ENCODE peak calls at places on chromosome X, in six cellular contexts. One of them, this sample, is unnamed.

GRCh38 chrX:133726211-133726630 is 259.2 kb downstream of the GPC3 start:
- DNase-seq in GM12878: no peak
- DNase-seq in GM23338: no peak
- DNase-seq in H1: no peak
- DNase-seq in stomach: no peak
- DNase-seq in endothelial cell of umbilical vein: peak
- DNase-seq in this sample: no peak

GRCh38 chrX:138034136-138034535 is 468.2 kb downstream of the ZIC3 start:
- DNase-seq in stomach: no peak
- DNase-seq in H1: no peak
- DNase-seq in GM23338: peak
- DNase-seq in endothelial cell of umbilical vein: no peak
- DNase-seq in GM12878: no peak
- DNase-seq in this sample: no peak

GRCh38 chrX:52346462-52347165 is 22.2 kb upstream of the XAGE2 start:
- DNase-seq in GM12878: no peak
- DNase-seq in H1: no peak
- DNase-seq in endothelial cell of umbilical vein: no peak
- DNase-seq in GM23338: no peak
- DNase-seq in stomach: no peak
- DNase-seq in this sample: no peak

GRCh38 chrX:78327370-78328048 is at the start of gene CYSLTR1:
- DNase-seq in endothelial cell of umbilical vein: no peak
- DNase-seq in GM23338: peak
- DNase-seq in stomach: no peak
- DNase-seq in H1: no peak
- DNase-seq in GM12878: no peak
- DNase-seq in this sample: peak

GRCh38 chrX:71103110-71103983 is 3.2 kb downstream of the CXorf65 start:
- DNase-seq in stomach: peak
- DNase-seq in GM12878: no peak
- DNase-seq in endothelial cell of umbilical vein: no peak
- DNase-seq in GM23338: peak
- DNase-seq in H1: peak
- DNase-seq in this sample: peak

GRCh38 chrX:133859336-133859735 is 126.1 kb downstream of the GPC3 start:
- DNase-seq in GM23338: no peak
- DNase-seq in stomach: no peak
- DNase-seq in endothelial cell of umbilical vein: no peak
- DNase-seq in H1: no peak
- DNase-seq in GM12878: no peak
- DNase-seq in this sample: no peak

GRCh38 chrX:151704023-151704663 is 8.9 kb downstream of the PRRG3 start:
- DNase-seq in endothelial cell of umbilical vein: no peak
- DNase-seq in GM12878: no peak
- DNase-seq in GM23338: no peak
- DNase-seq in stomach: no peak
- DNase-seq in H1: no peak
- DNase-seq in this sample: no peak

GRCh38 chrX:49627030-49627777 is 28.4 kb downstream of the GAGE1 start:
- DNase-seq in GM12878: no peak
- DNase-seq in endothelial cell of umbilical vein: no peak
- DNase-seq in H1: no peak
- DNase-seq in GM23338: peak
- DNase-seq in stomach: no peak
- DNase-seq in this sample: no peak

GRCh38 chrX:110135618-110136017 is 132.7 kb downstream of the TMEM164 start:
- DNase-seq in GM12878: no peak
- DNase-seq in endothelial cell of umbilical vein: no peak
- DNase-seq in H1: no peak
- DNase-seq in stomach: no peak
- DNase-seq in GM23338: no peak
- DNase-seq in this sample: no peak

GRCh38 chrX:151816914-151817313 is 82.4 kb downstream of the CNGA2 start:
- DNase-seq in GM12878: no peak
- DNase-seq in stomach: no peak
- DNase-seq in GM23338: no peak
- DNase-seq in H1: no peak
- DNase-seq in endothelial cell of umbilical vein: no peak
- DNase-seq in this sample: no peak

GRCh38 chrX:31500920-31501319 is 429.1 kb upstream of the FTHL17 start:
- DNase-seq in stomach: no peak
- DNase-seq in GM23338: peak
- DNase-seq in H1: no peak
- DNase-seq in GM12878: no peak
- DNase-seq in endothelial cell of umbilical vein: peak
- DNase-seq in this sample: no peak

GRCh38 chrX:110178179-110178865 is 139.6 kb downstream of the AMMECR1 start:
- DNase-seq in GM23338: no peak
- DNase-seq in H1: no peak
- DNase-seq in stomach: peak
- DNase-seq in endothelial cell of umbilical vein: no peak
- DNase-seq in GM12878: no peak
- DNase-seq in this sample: no peak

GRCh38 chrX:23513121-23513520 is 154.2 kb upstream of the PRDX4 start:
- DNase-seq in H1: no peak
- DNase-seq in endothelial cell of umbilical vein: no peak
- DNase-seq in GM23338: peak
- DNase-seq in stomach: no peak
- DNase-seq in GM12878: no peak
- DNase-seq in this sample: no peak

GRCh38 chrX:72020204-72020603 is 109.6 kb downstream of the NHSL2 start:
- DNase-seq in H1: no peak
- DNase-seq in GM12878: no peak
- DNase-seq in GM23338: no peak
- DNase-seq in stomach: no peak
- DNase-seq in endothelial cell of umbilical vein: no peak
- DNase-seq in this sample: no peak

GRCh38 chrX:154096140-154097002 is 1.1 kb downstream of the MECP2 start:
- DNase-seq in stomach: no peak
- DNase-seq in GM23338: no peak
- DNase-seq in endothelial cell of umbilical vein: no peak
- DNase-seq in GM12878: no peak
- DNase-seq in H1: no peak
- DNase-seq in this sample: no peak

GRCh38 chrX:134548257-134548732 is 88.3 kb downstream of the HPRT1 start:
- DNase-seq in GM23338: peak
- DNase-seq in H1: no peak
- DNase-seq in stomach: no peak
- DNase-seq in GM12878: no peak
- DNase-seq in endothelial cell of umbilical vein: peak
- DNase-seq in this sample: no peak

GRCh38 chrX:140141444-140142029 is 176.2 kb upstream of the CXorf66 start:
- DNase-seq in GM23338: peak
- DNase-seq in stomach: peak
- DNase-seq in endothelial cell of umbilical vein: peak
- DNase-seq in H1: no peak
- DNase-seq in GM12878: peak
- DNase-seq in this sample: peak

GRCh38 chrX:148070504-148070877 is 89.4 kb downstream of the FMR1NB start:
- DNase-seq in endothelial cell of umbilical vein: no peak
- DNase-seq in stomach: no peak
- DNase-seq in H1: no peak
- DNase-seq in GM23338: peak
- DNase-seq in GM12878: no peak
- DNase-seq in this sample: no peak

GRCh38 chrX:71224098-71224708 is 1.2 kb downstream of the GJB1 start:
- DNase-seq in H1: no peak
- DNase-seq in GM23338: no peak
- DNase-seq in stomach: no peak
- DNase-seq in GM12878: no peak
- DNase-seq in endothelial cell of umbilical vein: no peak
- DNase-seq in this sample: no peak

GRCh38 chrX:142001934-142002333 is 98.2 kb downstream of the MAGEC1 start:
- DNase-seq in H1: no peak
- DNase-seq in stomach: no peak
- DNase-seq in GM12878: no peak
- DNase-seq in GM23338: no peak
- DNase-seq in endothelial cell of umbilical vein: no peak
- DNase-seq in this sample: no peak

GRCh38 chrX:129833153-129834004 is 10.3 kb downstream of the ZDHHC9 start:
- DNase-seq in H1: no peak
- DNase-seq in endothelial cell of umbilical vein: no peak
- DNase-seq in GM23338: no peak
- DNase-seq in stomach: no peak
- DNase-seq in GM12878: no peak
- DNase-seq in this sample: no peak

GRCh38 chrX:50067435-50068292 is 133.1 kb downstream of the AKAP4 start:
- DNase-seq in GM12878: no peak
- DNase-seq in stomach: no peak
- DNase-seq in GM23338: peak
- DNase-seq in endothelial cell of umbilical vein: peak
- DNase-seq in H1: peak
- DNase-seq in this sample: no peak

GRCh38 chrX:71053217-71053621 is 14.9 kb downstream of the SNX12 start:
- DNase-seq in GM12878: peak
- DNase-seq in stomach: no peak
- DNase-seq in endothelial cell of umbilical vein: peak
- DNase-seq in GM23338: peak
- DNase-seq in H1: peak
- DNase-seq in this sample: no peak

GRCh38 chrX:31245714-31246113 is 173.9 kb upstream of the FTHL17 start:
- DNase-seq in H1: no peak
- DNase-seq in GM23338: no peak
- DNase-seq in endothelial cell of umbilical vein: no peak
- DNase-seq in stomach: no peak
- DNase-seq in GM12878: no peak
- DNase-seq in this sample: no peak

GRCh38 chrX:103631145-103631544 is 2.4 kb downstream of the TCEAL1 start:
- DNase-seq in H1: no peak
- DNase-seq in stomach: no peak
- DNase-seq in GM23338: no peak
- DNase-seq in GM12878: no peak
- DNase-seq in endothelial cell of umbilical vein: no peak
- DNase-seq in this sample: no peak

GRCh38 chrX:103626855-103627254 is 1.9 kb upstream of the TCEAL1 start:
- DNase-seq in endothelial cell of umbilical vein: peak
- DNase-seq in GM23338: no peak
- DNase-seq in stomach: no peak
- DNase-seq in H1: no peak
- DNase-seq in GM12878: no peak
- DNase-seq in this sample: no peak

GRCh38 chrX:103630171-103630511 is 1.4 kb downstream of the TCEAL1 start:
- DNase-seq in stomach: no peak
- DNase-seq in H1: no peak
- DNase-seq in endothelial cell of umbilical vein: no peak
- DNase-seq in GM23338: no peak
- DNase-seq in GM12878: no peak
- DNase-seq in this sample: no peak

GRCh38 chrX:103628386-103629290 is at the start of gene TCEAL1:
- DNase-seq in GM23338: peak
- DNase-seq in H1: no peak
- DNase-seq in stomach: peak
- DNase-seq in endothelial cell of umbilical vein: peak
- DNase-seq in GM12878: no peak
- DNase-seq in this sample: no peak

DNA sequence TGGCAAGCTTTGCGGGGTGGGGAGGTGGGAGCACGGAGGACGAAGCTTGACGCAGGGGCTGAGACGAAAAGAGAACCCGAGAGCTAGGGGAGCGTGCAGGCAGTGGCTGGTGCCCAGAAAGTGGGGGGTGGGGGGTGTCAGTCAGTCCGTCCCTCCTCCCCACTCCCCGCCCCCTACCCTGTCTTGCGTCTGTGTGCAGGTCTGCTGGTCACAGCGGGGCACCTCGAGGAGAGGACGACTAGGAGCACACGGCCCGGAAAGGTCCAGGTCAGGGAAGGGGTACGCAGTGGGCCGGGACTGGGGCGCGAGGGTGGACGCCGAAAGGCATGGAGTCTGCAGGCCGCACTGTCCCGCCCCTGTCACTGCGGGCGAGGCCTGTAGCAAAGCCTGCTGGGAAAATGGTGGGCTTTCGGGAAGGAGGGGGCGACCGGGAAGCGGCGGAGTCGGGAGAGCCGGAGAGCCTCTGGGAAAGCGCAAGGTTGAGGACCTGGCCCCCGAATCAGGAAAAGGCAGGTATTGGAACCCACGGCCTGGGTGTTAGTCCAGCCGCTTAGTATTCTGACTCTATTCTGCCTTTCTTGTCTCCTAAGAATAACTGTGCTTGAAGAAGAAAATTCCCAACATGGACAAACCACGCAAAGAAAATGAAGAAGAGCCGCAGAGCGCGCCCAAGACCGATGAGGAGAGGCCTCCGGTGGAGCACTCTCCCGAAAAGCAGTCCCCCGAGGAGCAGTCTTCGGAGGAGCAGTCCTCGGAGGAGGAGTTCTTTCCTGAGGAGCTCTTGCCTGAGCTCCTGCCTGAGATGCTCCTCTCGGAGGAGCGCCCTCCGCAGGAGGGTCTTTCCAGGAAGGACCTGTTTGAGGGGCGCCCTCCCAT is 758 bp downstream of the TCEAL1 start:
- DNase-seq in GM12878: no peak
- DNase-seq in stomach: peak
- DNase-seq in endothelial cell of umbilical vein: peak
- DNase-seq in GM23338: peak
- DNase-seq in H1: no peak
- DNase-seq in this sample: no peak
- TF ChIP-seq POLR2AphosphoS5 in GM12878: no peak
- TF ChIP-seq POLR2AphosphoS5 in stomach: peak
- TF ChIP-seq POLR2AphosphoS5 in endothelial cell of umbilical vein: no peak
- TF ChIP-seq POLR2AphosphoS5 in GM23338: peak
- TF ChIP-seq POLR2AphosphoS5 in H1: peak
- TF ChIP-seq POLR2AphosphoS5 in this sample: no peak

GRCh38 chrX:150449313-150449712 is 86.2 kb downstream of the MAMLD1 start:
- DNase-seq in GM23338: peak
- DNase-seq in GM12878: no peak
- DNase-seq in stomach: no peak
- DNase-seq in endothelial cell of umbilical vein: no peak
- DNase-seq in H1: no peak
- DNase-seq in this sample: no peak
- TF ChIP-seq CTCF in GM23338: peak
- TF ChIP-seq CTCF in GM12878: peak
- TF ChIP-seq CTCF in stomach: no peak
- TF ChIP-seq CTCF in endothelial cell of umbilical vein: no peak
- TF ChIP-seq CTCF in H1: peak
- TF ChIP-seq CTCF in this sample: no peak

GRCh38 chrX:136212557-136213111 is 38.6 kb downstream of the MAP7D3 start:
- DNase-seq in H1: no peak
- DNase-seq in GM12878: no peak
- DNase-seq in stomach: no peak
- DNase-seq in GM23338: no peak
- DNase-seq in endothelial cell of umbilical vein: no peak
- DNase-seq in this sample: no peak
- TF ChIP-seq POLR2AphosphoS5 in H1: no peak
- TF ChIP-seq POLR2AphosphoS5 in GM12878: no peak
- TF ChIP-seq POLR2AphosphoS5 in stomach: no peak
- TF ChIP-seq POLR2AphosphoS5 in GM23338: no peak
- TF ChIP-seq POLR2AphosphoS5 in endothelial cell of umbilical vein: no peak
- TF ChIP-seq POLR2AphosphoS5 in this sample: no peak

DNA sequence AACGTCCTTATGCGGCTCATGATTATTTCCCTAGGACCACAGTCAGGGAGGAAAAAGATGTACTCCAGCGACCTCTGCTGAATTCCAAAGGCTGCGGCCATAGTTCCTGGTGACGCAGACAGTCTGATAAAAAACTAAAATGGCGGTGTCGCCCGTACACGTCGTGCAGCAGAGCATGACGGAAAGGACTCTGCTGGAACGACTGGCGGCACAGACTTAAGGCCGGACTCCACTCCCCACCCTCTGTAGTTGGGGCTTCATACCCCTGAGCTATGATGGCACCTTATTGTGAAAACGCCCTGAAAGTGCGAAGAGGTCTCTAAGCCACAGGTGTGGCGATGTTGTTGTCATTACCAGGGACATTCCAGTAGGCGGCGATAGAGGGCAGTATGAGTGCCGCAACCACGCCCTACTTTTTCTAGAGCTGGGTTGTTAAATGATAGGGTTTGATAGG is 90.0 kb upstream of the EDA2R start:
- DNase-seq in H1: peak
- DNase-seq in stomach: peak
- DNase-seq in GM12878: no peak
- DNase-seq in GM23338: peak
- DNase-seq in endothelial cell of umbilical vein: peak
- DNase-seq in this sample: peak
- TF ChIP-seq CTCF in H1: no peak
- TF ChIP-seq CTCF in stomach: peak
- TF ChIP-seq CTCF in GM12878: peak
- TF ChIP-seq CTCF in GM23338: peak
- TF ChIP-seq CTCF in endothelial cell of umbilical vein: peak
- TF ChIP-seq CTCF in this sample: peak

This sample was measured in HL-60.